ENCODE peak calls at places on chromosomes 5 and 9, in ten cellular contexts. One of them, this sample, is unnamed.

GRCh38 chr9:97740848-97741821 is 44.0 kb upstream of the XPA start:
- DNase-seq in lung: peak; percentile 44
- DNase-seq in aorta: peak; percentile 90
- DNase-seq in CD8-positive, alpha-beta T cell: peak; percentile 10
- DNase-seq in stomach: peak; percentile 60
- DNase-seq in psoas muscle: peak; percentile 70
- DNase-seq in endothelial cell of umbilical vein: peak; percentile 33
- DNase-seq in heart right ventricle: peak; percentile 64
- DNase-seq in HCT116: no peak
- DNase-seq in GM23248: peak; percentile 81
- DNase-seq in this sample: peak; percentile 65

GRCh38 chr9:136654820-136655219 is 7.9 kb upstream of the EGFL7 start:
- DNase-seq in lung: no peak
- DNase-seq in aorta: no peak
- DNase-seq in CD8-positive, alpha-beta T cell: no peak
- DNase-seq in stomach: no peak
- DNase-seq in psoas muscle: no peak
- DNase-seq in endothelial cell of umbilical vein: peak; percentile 14
- DNase-seq in heart right ventricle: peak; percentile 9
- DNase-seq in HCT116: no peak
- DNase-seq in GM23248: no peak
- DNase-seq in this sample: no peak

GRCh38 chr9:90659626-90660364 is 17.2 kb upstream of the DIRAS2 start:
- DNase-seq in lung: no peak
- DNase-seq in aorta: no peak
- DNase-seq in CD8-positive, alpha-beta T cell: no peak
- DNase-seq in stomach: no peak
- DNase-seq in psoas muscle: no peak
- DNase-seq in endothelial cell of umbilical vein: peak; percentile 7
- DNase-seq in heart right ventricle: no peak
- DNase-seq in HCT116: no peak
- DNase-seq in GM23248: peak; percentile 36
- DNase-seq in this sample: no peak

GRCh38 chr9:98831636-98832035 is 24.2 kb downstream of the GALNT12 start:
- DNase-seq in lung: no peak
- DNase-seq in aorta: no peak
- DNase-seq in CD8-positive, alpha-beta T cell: no peak
- DNase-seq in stomach: no peak
- DNase-seq in psoas muscle: no peak
- DNase-seq in endothelial cell of umbilical vein: no peak
- DNase-seq in heart right ventricle: no peak
- DNase-seq in HCT116: no peak
- DNase-seq in GM23248: no peak
- DNase-seq in this sample: no peak

GRCh38 chr5:68288756-68289134 is 73.2 kb downstream of the PIK3R1 start:
- DNase-seq in lung: no peak
- DNase-seq in aorta: no peak
- DNase-seq in CD8-positive, alpha-beta T cell: no peak
- DNase-seq in stomach: no peak
- DNase-seq in psoas muscle: no peak
- DNase-seq in endothelial cell of umbilical vein: no peak
- DNase-seq in heart right ventricle: no peak
- DNase-seq in HCT116: no peak
- DNase-seq in GM23248: no peak
- DNase-seq in this sample: peak; percentile 18

GRCh38 chr9:113998529-113999255 is 79.4 kb downstream of the AMBP start:
- DNase-seq in lung: peak; percentile 26
- DNase-seq in aorta: peak; percentile 69
- DNase-seq in CD8-positive, alpha-beta T cell: no peak
- DNase-seq in stomach: peak; percentile 23
- DNase-seq in psoas muscle: no peak
- DNase-seq in endothelial cell of umbilical vein: no peak
- DNase-seq in heart right ventricle: peak; percentile 4
- DNase-seq in HCT116: no peak
- DNase-seq in GM23248: peak; percentile 21
- DNase-seq in this sample: no peak

GRCh38 chr5:116482394-116482793 is 92.2 kb downstream of the SEMA6A start:
- DNase-seq in lung: no peak
- DNase-seq in aorta: no peak
- DNase-seq in CD8-positive, alpha-beta T cell: no peak
- DNase-seq in stomach: no peak
- DNase-seq in psoas muscle: no peak
- DNase-seq in endothelial cell of umbilical vein: no peak
- DNase-seq in heart right ventricle: no peak
- DNase-seq in HCT116: no peak
- DNase-seq in GM23248: peak; percentile 65
- DNase-seq in this sample: no peak

GRCh38 chr9:18474778-18475177 is 825 bp downstream of the ADAMTSL1 start:
- DNase-seq in lung: no peak
- DNase-seq in aorta: no peak
- DNase-seq in CD8-positive, alpha-beta T cell: no peak
- DNase-seq in stomach: no peak
- DNase-seq in psoas muscle: no peak
- DNase-seq in endothelial cell of umbilical vein: peak; percentile 57
- DNase-seq in heart right ventricle: no peak
- DNase-seq in HCT116: no peak
- DNase-seq in GM23248: peak; percentile 78
- DNase-seq in this sample: no peak

GRCh38 chr5:178150977-178151734 is 2.5 kb downstream of the NHP2 start:
- DNase-seq in lung: no peak
- DNase-seq in aorta: peak; percentile 50
- DNase-seq in CD8-positive, alpha-beta T cell: no peak
- DNase-seq in stomach: no peak
- DNase-seq in psoas muscle: no peak
- DNase-seq in endothelial cell of umbilical vein: no peak
- DNase-seq in heart right ventricle: no peak
- DNase-seq in HCT116: no peak
- DNase-seq in GM23248: peak; percentile 46
- DNase-seq in this sample: no peak

GRCh38 chr5:61534481-61535267 is 202.6 kb downstream of the ZSWIM6 start:
- DNase-seq in lung: no peak
- DNase-seq in aorta: no peak
- DNase-seq in CD8-positive, alpha-beta T cell: no peak
- DNase-seq in stomach: no peak
- DNase-seq in psoas muscle: no peak
- DNase-seq in endothelial cell of umbilical vein: no peak
- DNase-seq in heart right ventricle: no peak
- DNase-seq in HCT116: no peak
- DNase-seq in GM23248: no peak
- DNase-seq in this sample: no peak

GRCh38 chr5:132221781-132222648 is 5.6 kb downstream of the P4HA2 start:
- DNase-seq in lung: peak; percentile 45
- DNase-seq in aorta: peak; percentile 74
- DNase-seq in CD8-positive, alpha-beta T cell: no peak
- DNase-seq in stomach: no peak
- DNase-seq in psoas muscle: peak; percentile 44
- DNase-seq in endothelial cell of umbilical vein: peak; percentile 41
- DNase-seq in heart right ventricle: peak; percentile 65
- DNase-seq in HCT116: no peak
- DNase-seq in GM23248: peak; percentile 82
- DNase-seq in this sample: peak; percentile 71
- H3K4me1 ChIP-seq in lung: peaks cover 26% of the 10 kb centered on the region
- H3K4me1 ChIP-seq in aorta: peaks cover 12% of the 10 kb centered on the region
- H3K4me1 ChIP-seq in CD8-positive, alpha-beta T cell: peaks cover 8% of the 10 kb centered on the region
- H3K4me1 ChIP-seq in stomach: peaks cover 40% of the 10 kb centered on the region
- H3K4me1 ChIP-seq in psoas muscle: peaks cover 60% of the 10 kb centered on the region
- H3K4me1 ChIP-seq in endothelial cell of umbilical vein: no peaks in the 10 kb centered on the region
- H3K4me1 ChIP-seq in heart right ventricle: peaks cover 72% of the 10 kb centered on the region
- H3K4me1 ChIP-seq in HCT116: peaks cover 18% of the 10 kb centered on the region
- H3K4me1 ChIP-seq in GM23248: peaks cover 67% of the 10 kb centered on the region
- H3K4me1 ChIP-seq in this sample: peaks cover 100% of the 10 kb centered on the region

GRCh38 chr5:179348011-179348530 is 2.8 kb upstream of the ADAMTS2 start:
- DNase-seq in lung: no peak
- DNase-seq in aorta: peak; percentile 42
- DNase-seq in CD8-positive, alpha-beta T cell: no peak
- DNase-seq in stomach: no peak
- DNase-seq in psoas muscle: no peak
- DNase-seq in endothelial cell of umbilical vein: no peak
- DNase-seq in heart right ventricle: no peak
- DNase-seq in HCT116: no peak
- DNase-seq in GM23248: no peak
- DNase-seq in this sample: no peak

GRCh38 chr5:179346875-179347274 is 1.6 kb upstream of the ADAMTS2 start:
- DNase-seq in lung: no peak
- DNase-seq in aorta: peak; percentile 47
- DNase-seq in CD8-positive, alpha-beta T cell: no peak
- DNase-seq in stomach: no peak
- DNase-seq in psoas muscle: no peak
- DNase-seq in endothelial cell of umbilical vein: no peak
- DNase-seq in heart right ventricle: no peak
- DNase-seq in HCT116: no peak
- DNase-seq in GM23248: no peak
- DNase-seq in this sample: no peak

GRCh38 chr5:179348833-179349232 is 3.6 kb upstream of the ADAMTS2 start:
- DNase-seq in lung: no peak
- DNase-seq in aorta: no peak
- DNase-seq in CD8-positive, alpha-beta T cell: no peak
- DNase-seq in stomach: no peak
- DNase-seq in psoas muscle: no peak
- DNase-seq in endothelial cell of umbilical vein: no peak
- DNase-seq in heart right ventricle: no peak
- DNase-seq in HCT116: no peak
- DNase-seq in GM23248: no peak
- DNase-seq in this sample: no peak

GRCh38 chr5:179346401-179346800 is 1.1 kb upstream of the ADAMTS2 start:
- DNase-seq in lung: no peak
- DNase-seq in aorta: peak; percentile 71
- DNase-seq in CD8-positive, alpha-beta T cell: no peak
- DNase-seq in stomach: no peak
- DNase-seq in psoas muscle: no peak
- DNase-seq in endothelial cell of umbilical vein: no peak
- DNase-seq in heart right ventricle: no peak
- DNase-seq in HCT116: no peak
- DNase-seq in GM23248: peak; percentile 15
- DNase-seq in this sample: no peak

DNA sequence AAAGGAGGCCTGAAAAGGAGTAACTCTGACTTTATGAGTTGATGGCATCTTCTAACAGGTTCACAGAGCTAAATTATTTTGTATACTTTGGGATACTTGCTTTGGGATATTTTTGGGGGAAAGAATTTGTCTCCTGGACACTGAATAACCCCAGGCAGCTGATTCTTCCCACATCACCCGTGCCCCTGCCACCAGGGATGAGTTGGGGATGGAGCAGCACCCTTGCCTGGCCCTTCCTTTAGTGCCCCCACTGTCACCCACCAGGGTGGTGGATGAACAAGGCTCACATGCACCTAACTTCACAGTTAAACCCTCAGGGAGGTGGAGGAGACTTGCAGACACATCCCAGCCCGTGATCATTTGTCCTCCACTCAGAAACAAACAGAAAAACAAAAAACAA is 2.3 kb upstream of the ADAMTS2 start:
- DNase-seq in lung: no peak
- DNase-seq in aorta: peak; percentile 42
- DNase-seq in CD8-positive, alpha-beta T cell: no peak
- DNase-seq in stomach: no peak
- DNase-seq in psoas muscle: no peak
- DNase-seq in endothelial cell of umbilical vein: no peak
- DNase-seq in heart right ventricle: no peak
- DNase-seq in HCT116: no peak
- DNase-seq in GM23248: no peak
- DNase-seq in this sample: no peak
- H3K27me3 ChIP-seq in lung: peaks cover 14% of the 10 kb centered on the region
- H3K27me3 ChIP-seq in aorta: no peaks in the 10 kb centered on the region
- H3K27me3 ChIP-seq in CD8-positive, alpha-beta T cell: peaks cover 3% of the 10 kb centered on the region
- H3K27me3 ChIP-seq in stomach: peaks cover 34% of the 10 kb centered on the region
- H3K27me3 ChIP-seq in psoas muscle: no peaks in the 10 kb centered on the region
- H3K27me3 ChIP-seq in endothelial cell of umbilical vein: peaks cover 21% of the 10 kb centered on the region
- H3K27me3 ChIP-seq in heart right ventricle: peaks cover 41% of the 10 kb centered on the region
- H3K27me3 ChIP-seq in HCT116: no peaks in the 10 kb centered on the region
- H3K27me3 ChIP-seq in GM23248: no peaks in the 10 kb centered on the region
- H3K27me3 ChIP-seq in this sample: peaks cover 92% of the 10 kb centered on the region

GRCh38 chr5:151066920-151067319 is 13.9 kb downstream of the TNIP1 start:
- DNase-seq in lung: no peak
- DNase-seq in aorta: no peak
- DNase-seq in CD8-positive, alpha-beta T cell: no peak
- DNase-seq in stomach: no peak
- DNase-seq in psoas muscle: no peak
- DNase-seq in endothelial cell of umbilical vein: no peak
- DNase-seq in heart right ventricle: no peak
- DNase-seq in HCT116: no peak
- DNase-seq in GM23248: no peak
- DNase-seq in this sample: no peak

GRCh38 chr5:151068189-151068570 is 12.7 kb downstream of the TNIP1 start:
- DNase-seq in lung: no peak
- DNase-seq in aorta: no peak
- DNase-seq in CD8-positive, alpha-beta T cell: no peak
- DNase-seq in stomach: no peak
- DNase-seq in psoas muscle: no peak
- DNase-seq in endothelial cell of umbilical vein: peak; percentile 18
- DNase-seq in heart right ventricle: no peak
- DNase-seq in HCT116: no peak
- DNase-seq in GM23248: peak; percentile 19
- DNase-seq in this sample: no peak

GRCh38 chr5:151065609-151066008 is 15.2 kb downstream of the TNIP1 start:
- DNase-seq in lung: no peak
- DNase-seq in aorta: no peak
- DNase-seq in CD8-positive, alpha-beta T cell: no peak
- DNase-seq in stomach: no peak
- DNase-seq in psoas muscle: no peak
- DNase-seq in endothelial cell of umbilical vein: no peak
- DNase-seq in heart right ventricle: no peak
- DNase-seq in HCT116: no peak
- DNase-seq in GM23248: no peak
- DNase-seq in this sample: no peak

GRCh38 chr5:151068571-151069197 is 12.2 kb downstream of the TNIP1 start:
- DNase-seq in lung: no peak
- DNase-seq in aorta: no peak
- DNase-seq in CD8-positive, alpha-beta T cell: no peak
- DNase-seq in stomach: no peak
- DNase-seq in psoas muscle: peak; percentile 34
- DNase-seq in endothelial cell of umbilical vein: no peak
- DNase-seq in heart right ventricle: no peak
- DNase-seq in HCT116: no peak
- DNase-seq in GM23248: peak; percentile 28
- DNase-seq in this sample: no peak

DNA sequence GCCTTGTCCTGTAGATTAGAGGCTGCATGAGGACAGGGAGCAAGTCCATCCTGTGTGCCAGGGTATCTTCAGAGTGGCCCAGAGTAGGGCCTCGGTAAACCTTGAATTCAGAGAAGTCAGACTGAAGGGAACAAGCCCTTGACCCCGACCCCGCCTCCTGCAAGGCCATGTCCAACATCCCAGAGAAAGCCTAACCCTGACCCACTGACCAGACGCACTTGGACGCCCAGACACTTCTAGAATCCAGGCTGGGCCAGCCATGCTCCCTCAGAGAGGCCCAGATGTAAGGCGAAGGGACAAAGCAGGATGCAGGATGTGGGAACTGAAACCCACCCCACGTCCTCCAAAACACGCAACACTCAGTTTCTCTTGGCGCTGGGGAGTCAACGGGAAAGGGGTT is 13.2 kb downstream of the TNIP1 start:
- DNase-seq in lung: no peak
- DNase-seq in aorta: no peak
- DNase-seq in CD8-positive, alpha-beta T cell: no peak
- DNase-seq in stomach: no peak
- DNase-seq in psoas muscle: no peak
- DNase-seq in endothelial cell of umbilical vein: no peak
- DNase-seq in heart right ventricle: no peak
- DNase-seq in HCT116: no peak
- DNase-seq in GM23248: no peak
- DNase-seq in this sample: no peak
- H3K4me1 ChIP-seq in lung: peaks cover 68% of the 10 kb centered on the region
- H3K4me1 ChIP-seq in aorta: peaks cover under 1% of the 10 kb centered on the region
- H3K4me1 ChIP-seq in CD8-positive, alpha-beta T cell: peaks cover 29% of the 10 kb centered on the region
- H3K4me1 ChIP-seq in stomach: peaks cover 65% of the 10 kb centered on the region
- H3K4me1 ChIP-seq in psoas muscle: peaks cover 92% of the 10 kb centered on the region
- H3K4me1 ChIP-seq in endothelial cell of umbilical vein: peaks cover 37% of the 10 kb centered on the region
- H3K4me1 ChIP-seq in heart right ventricle: peaks cover 90% of the 10 kb centered on the region
- H3K4me1 ChIP-seq in HCT116: peaks cover 17% of the 10 kb centered on the region
- H3K4me1 ChIP-seq in GM23248: peaks cover 41% of the 10 kb centered on the region
- H3K4me1 ChIP-seq in this sample: peaks cover 100% of the 10 kb centered on the region

GRCh38 chr5:170701321-170701720 is 82.2 kb upstream of the GABRP start:
- DNase-seq in lung: no peak
- DNase-seq in aorta: no peak
- DNase-seq in CD8-positive, alpha-beta T cell: no peak
- DNase-seq in stomach: no peak
- DNase-seq in psoas muscle: no peak
- DNase-seq in endothelial cell of umbilical vein: no peak
- DNase-seq in heart right ventricle: no peak
- DNase-seq in HCT116: no peak
- DNase-seq in GM23248: no peak
- DNase-seq in this sample: no peak
- H3K27me3 ChIP-seq in lung: no peaks in the 10 kb centered on the region
- H3K27me3 ChIP-seq in aorta: no peaks in the 10 kb centered on the region
- H3K27me3 ChIP-seq in CD8-positive, alpha-beta T cell: no peaks in the 10 kb centered on the region
- H3K27me3 ChIP-seq in stomach: no peaks in the 10 kb centered on the region
- H3K27me3 ChIP-seq in psoas muscle: no peaks in the 10 kb centered on the region
- H3K27me3 ChIP-seq in endothelial cell of umbilical vein: no peaks in the 10 kb centered on the region
- H3K27me3 ChIP-seq in heart right ventricle: no peaks in the 10 kb centered on the region
- H3K27me3 ChIP-seq in HCT116: peaks cover 80% of the 10 kb centered on the region
- H3K27me3 ChIP-seq in GM23248: peaks cover 10% of the 10 kb centered on the region
- H3K27me3 ChIP-seq in this sample: peaks cover under 1% of the 10 kb centered on the region

This sample was measured in left ventricle myocardium inferior.